ENCODE peak calls at places on chromosomes 5 and 9, in nine cellular contexts. I, Z, M, B, R, Q, C, D and S are unnamed samples.

GRCh38 chr9:17367035-17367434 is 211.8 kb upstream of the SH3GL2 start:
- DNase-seq in I (no peak), Z (no peak), M (no peak), B (no peak), R (no peak), Q (no peak), C (no peak), D (no peak), S (no peak)

GRCh38 chr9:95133351-95133724 is 184.2 kb downstream of the FANCC start:
- DNase-seq in I (no peak), Z (no peak), M (no peak), B (no peak), R (no peak), Q (no peak), C (no peak), D (no peak), S (no peak)

GRCh38 chr9:113398796-113399195 is 2.3 kb downstream of the ALAD start:
- DNase-seq in I (no peak), Z (no peak), M (no peak), B (no peak), R (no peak), Q (no peak), C (no peak), D (no peak), S (no peak)

GRCh38 chr9:110064721-110065252 is 143.2 kb downstream of the C9orf152 start:
- DNase-seq in I (no peak), Z (no peak), M (no peak), B (no peak), R (no peak), Q (no peak), C (no peak), D (peak; percentile 51), S (no peak)

GRCh38 chr5:159571501-159572244 is 241.4 kb upstream of the IL12B start:
- DNase-seq in I (no peak), Z (no peak), M (no peak), B (no peak), R (no peak), Q (no peak), C (no peak), D (no peak), S (no peak)

GRCh38 chr5:158879993-158880392 is 219.7 kb downstream of the EBF1 start:
- DNase-seq in I (no peak), Z (no peak), M (no peak), B (no peak), R (no peak), Q (no peak), C (no peak), D (no peak), S (peak; percentile 43)

GRCh38 chr5:131550606-131551005 is 84.4 kb downstream of the RAPGEF6 start:
- DNase-seq in I (no peak), Z (no peak), M (no peak), B (no peak), R (no peak), Q (no peak), C (no peak), D (no peak), S (no peak)

GRCh38 chr5:1399737-1400136 is 45.5 kb downstream of the SLC6A3 start:
- DNase-seq in I (no peak), Z (no peak), M (no peak), B (no peak), R (no peak), Q (no peak), C (peak; percentile 24), D (no peak), S (no peak)

GRCh38 chr5:143898381-143898780 is 86.4 kb downstream of the HMHB1 start:
- DNase-seq in I (no peak), Z (no peak), M (no peak), B (no peak), R (no peak), Q (no peak), C (no peak), D (no peak), S (no peak)

GRCh38 chr5:54867310-54867944 is 118.0 kb downstream of the ESM1 start:
- DNase-seq in I (no peak), Z (no peak), M (peak; percentile 83), B (no peak), R (no peak), Q (no peak), C (no peak), D (no peak), S (no peak)

GRCh38 chr9:27150758-27151431 is 41.9 kb downstream of the TEK start:
- DNase-seq in I (no peak), Z (no peak), M (peak; percentile 43), B (no peak), R (no peak), Q (no peak), C (no peak), D (no peak), S (no peak)

GRCh38 chr9:81824802-81825770 is 103.1 kb upstream of the SPATA31D4 start:
- DNase-seq in I (no peak), Z (no peak), M (no peak), B (no peak), R (no peak), Q (no peak), C (no peak), D (no peak), S (no peak)

GRCh38 chr9:128636024-128636390 is 20.6 kb downstream of the DYNC2I2 start:
- DNase-seq in I (no peak), Z (no peak), M (no peak), B (no peak), R (peak; percentile 49), Q (no peak), C (peak; percentile 88), D (peak; percentile 77), S (no peak)
- H3K36me3 ChIP-seq in I (peaks cover 15% of the 10 kb centered on the region), Z (peaks cover 30% of the 10 kb centered on the region), M (peaks cover 26% of the 10 kb centered on the region), B (peaks cover 23% of the 10 kb centered on the region), R (peaks cover 44% of the 10 kb centered on the region), Q (peaks cover 35% of the 10 kb centered on the region), C (peaks cover 63% of the 10 kb centered on the region), D (peaks cover 50% of the 10 kb centered on the region), S (peaks cover 31% of the 10 kb centered on the region)

GRCh38 chr5:132856011-132856410 is 10.3 kb downstream of the GDF9 start:
- DNase-seq in I (no peak), Z (no peak), M (no peak), B (no peak), R (no peak), Q (no peak), C (no peak), D (no peak), S (no peak)
- H3K36me3 ChIP-seq in I (no peaks in the 10 kb centered on the region), Z (no peaks in the 10 kb centered on the region), M (no peaks in the 10 kb centered on the region), B (no peaks in the 10 kb centered on the region), R (no peaks in the 10 kb centered on the region), Q (no peaks in the 10 kb centered on the region), C (no peaks in the 10 kb centered on the region), D (no peaks in the 10 kb centered on the region), S (no peaks in the 10 kb centered on the region)

DNA sequence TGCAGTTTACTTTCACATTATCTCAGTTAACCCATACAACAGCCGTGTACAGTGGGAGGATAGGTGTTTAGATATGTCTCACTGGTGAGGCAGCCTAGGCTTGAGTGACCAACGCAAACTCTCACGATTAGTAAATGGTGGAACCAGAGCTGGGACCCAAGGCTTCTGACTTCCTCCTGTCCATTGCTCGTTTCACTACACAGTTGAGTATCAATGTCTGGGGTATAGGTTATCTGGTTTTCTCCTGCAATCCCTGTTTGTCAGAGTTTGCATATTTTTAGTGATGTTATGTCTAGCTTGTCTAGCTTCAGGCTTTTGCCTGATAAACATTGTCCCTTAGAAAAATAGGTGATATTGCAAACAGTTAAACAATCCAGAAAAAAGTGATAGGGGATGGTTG is 62.6 kb downstream of the NUP214 start:
- DNase-seq in I (no peak), Z (no peak), M (no peak), B (no peak), R (no peak), Q (no peak), C (no peak), D (no peak), S (no peak)
- H3K36me3 ChIP-seq in I (peaks cover 37% of the 10 kb centered on the region), Z (no peaks in the 10 kb centered on the region), M (peaks cover 2% of the 10 kb centered on the region), B (no peaks in the 10 kb centered on the region), R (peaks cover 85% of the 10 kb centered on the region), Q (peaks cover 36% of the 10 kb centered on the region), C (peaks cover 98% of the 10 kb centered on the region), D (peaks cover 80% of the 10 kb centered on the region), S (peaks cover 9% of the 10 kb centered on the region)

DNA sequence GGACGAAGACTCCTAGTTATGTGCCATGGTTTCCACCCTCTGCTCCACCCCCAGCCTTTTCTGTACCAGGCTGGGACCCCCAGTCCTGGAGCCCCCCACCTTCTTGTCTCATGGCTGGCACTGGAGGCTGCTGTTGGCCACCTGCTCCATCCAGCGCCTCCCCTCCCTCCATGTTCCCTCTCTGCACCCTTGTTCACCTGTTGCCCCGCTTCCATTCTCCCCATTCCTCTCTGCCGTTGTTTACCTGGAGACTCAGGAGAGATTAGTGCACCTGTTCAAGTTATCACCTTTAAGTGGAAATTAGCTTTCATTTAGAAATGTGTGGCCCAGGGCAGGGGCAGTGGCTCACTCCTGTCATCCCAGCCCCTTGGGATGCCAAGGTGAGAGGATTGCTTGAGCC is 7.2 kb downstream of the NTMT1 start:
- DNase-seq in I (no peak), Z (no peak), M (no peak), B (no peak), R (no peak), Q (no peak), C (no peak), D (no peak), S (no peak)
- H3K36me3 ChIP-seq in I (peaks cover 38% of the 10 kb centered on the region), Z (peaks cover 38% of the 10 kb centered on the region), M (peaks cover 36% of the 10 kb centered on the region), B (peaks cover 21% of the 10 kb centered on the region), R (peaks cover 56% of the 10 kb centered on the region), Q (peaks cover 41% of the 10 kb centered on the region), C (peaks cover 58% of the 10 kb centered on the region), D (peaks cover 59% of the 10 kb centered on the region), S (peaks cover 32% of the 10 kb centered on the region)

DNA sequence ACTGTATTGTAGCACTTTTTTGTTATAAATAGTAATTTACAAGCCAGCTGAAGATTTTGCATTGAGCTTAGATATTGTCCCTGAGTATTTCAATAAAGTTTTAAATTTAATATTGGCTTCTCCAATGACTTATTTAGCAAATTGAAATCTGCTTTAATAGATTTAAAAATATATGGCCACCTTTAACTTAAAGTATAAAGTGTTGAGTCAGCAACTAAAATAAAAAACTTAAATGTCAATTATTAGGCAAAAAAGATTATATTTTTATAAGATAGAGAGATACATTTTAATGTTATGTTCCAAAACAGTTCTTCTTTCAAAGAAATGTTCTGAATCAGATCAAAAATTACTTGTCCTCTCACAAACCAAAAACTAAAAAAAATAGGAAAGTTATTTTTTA is 60.7 kb downstream of the OSMR start:
- DNase-seq in I (no peak), Z (no peak), M (no peak), B (no peak), R (no peak), Q (no peak), C (no peak), D (no peak), S (no peak)
- H3K36me3 ChIP-seq in I (no peaks in the 10 kb centered on the region), Z (peaks cover 23% of the 10 kb centered on the region), M (peaks cover 18% of the 10 kb centered on the region), B (no peaks in the 10 kb centered on the region), R (peaks cover 26% of the 10 kb centered on the region), Q (peaks cover 45% of the 10 kb centered on the region), C (peaks cover 55% of the 10 kb centered on the region), D (peaks cover 76% of the 10 kb centered on the region), S (no peaks in the 10 kb centered on the region)

DNA sequence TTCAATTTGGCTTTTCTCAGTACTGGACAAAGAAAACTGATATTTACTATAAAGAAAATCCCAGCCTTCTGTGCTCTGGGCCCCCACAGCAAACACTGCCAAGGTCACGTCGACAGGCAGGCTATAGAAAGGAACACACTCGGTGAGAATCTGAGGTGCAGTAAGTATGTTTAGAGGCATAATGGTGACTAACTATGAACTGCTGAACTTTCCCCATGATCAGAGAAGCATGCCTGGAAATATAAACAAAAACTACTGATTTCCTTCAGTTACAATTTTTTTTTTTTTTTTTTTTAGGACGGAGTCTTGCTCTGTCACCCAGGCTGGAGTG is 26.0 kb downstream of the ERAP1 start:
- DNase-seq in I (no peak), Z (no peak), M (no peak), B (no peak), R (no peak), Q (no peak), C (no peak), D (no peak), S (no peak)
- H3K36me3 ChIP-seq in I (peaks cover 65% of the 10 kb centered on the region), Z (peaks cover 5% of the 10 kb centered on the region), M (peaks cover 9% of the 10 kb centered on the region), B (peaks cover 5% of the 10 kb centered on the region), R (peaks cover 97% of the 10 kb centered on the region), Q (peaks cover 12% of the 10 kb centered on the region), C (peaks cover 95% of the 10 kb centered on the region), D (peaks cover 77% of the 10 kb centered on the region), S (peaks cover 13% of the 10 kb centered on the region)

GRCh38 chr5:32598270-32598937 is 13.0 kb downstream of the SUB1 start:
- DNase-seq in I (no peak), Z (no peak), M (no peak), B (no peak), R (no peak), Q (no peak), C (no peak), D (no peak), S (no peak)
- H3K36me3 ChIP-seq in I (peaks cover 43% of the 10 kb centered on the region), Z (peaks cover 4% of the 10 kb centered on the region), M (peaks cover 3% of the 10 kb centered on the region), B (peaks cover 8% of the 10 kb centered on the region), R (peaks cover 98% of the 10 kb centered on the region), Q (peaks cover 8% of the 10 kb centered on the region), C (peaks cover 95% of the 10 kb centered on the region), D (peaks cover 63% of the 10 kb centered on the region), S (peaks cover 17% of the 10 kb centered on the region)